ENCODE peak calls at places on chromosome 6, in four cellular contexts. E is H9, D is GM23248, L is lung. S is an unnamed sample. For H3K4me1, the result is how much of the 10 kb centered on the place peaks cover.

GRCh38 chr6:158645064-158646022 is 800 bp upstream of the DYNLT1 start:
- DNase-seq in D (no peak), L (no peak), E (no peak), S (no peak)

GRCh38 chr6:7589949-7590917 is at the start of gene SNRNP48:
- DNase-seq in E (peak), D (peak), L (peak), S (peak)

GRCh38 chr6:40819182-40819834 is 219.7 kb downstream of the UNC5CL start:
- DNase-seq in D (peak), E (no peak), L (peak), S (no peak)

GRCh38 chr6:18415671-18416340 is 28.7 kb downstream of the RNF144B start:
- DNase-seq in L (no peak), E (no peak), D (peak), S (no peak)

GRCh38 chr6:169854083-169854725 is 102.8 kb downstream of the ERMARD start:
- DNase-seq in D (no peak), E (no peak), L (peak), S (peak)

GRCh38 chr6:128242765-128243403 is 277.5 kb downstream of the PTPRK start:
- DNase-seq in D (peak), L (no peak), E (no peak), S (no peak)

GRCh38 chr6:134689676-134690447 is 260.0 kb downstream of the ALDH8A1 start:
- DNase-seq in D (no peak), L (no peak), E (no peak), S (no peak)

GRCh38 chr6:159762681-159763293 is 942 bp downstream of the ACAT2 start:
- DNase-seq in D (peak), E (no peak), L (no peak), S (no peak)

GRCh38 chr6:97668716-97669115 is 385.7 kb upstream of the MMS22L start:
- DNase-seq in E (no peak), D (no peak), L (no peak), S (no peak)

GRCh38 chr6:5464096-5464885 is 203.0 kb downstream of the FARS2 start:
- DNase-seq in E (no peak), L (no peak), D (no peak), S (no peak)

GRCh38 chr6:144131248-144131709 is 19.0 kb upstream of the STX11 start:
- DNase-seq in D (peak), E (no peak), L (no peak), S (no peak)

GRCh38 chr6:157090736-157091135 is 232.6 kb downstream of the TMEM242 start:
- DNase-seq in D (no peak), L (no peak), E (peak), S (no peak)

GRCh38 chr6:73516712-73517489 is 3.9 kb downstream of the EEF1A1 start:
- DNase-seq in L (no peak), D (peak), E (no peak), S (no peak)

GRCh38 chr6:125688138-125688537 is 61.3 kb upstream of the HEY2 start:
- DNase-seq in D (no peak), L (no peak), E (no peak), S (no peak)

GRCh38 chr6:54238407-54238806 is 69.8 kb upstream of the TINAG start:
- DNase-seq in L (no peak), E (no peak), D (peak), S (no peak)

GRCh38 chr6:148854992-148855391 is 108.2 kb downstream of the UST start:
- DNase-seq in L (no peak), D (no peak), E (peak), S (no peak)

GRCh38 chr6:42142118-42142835 is at the start of gene C6orf132:
- DNase-seq in E (peak), L (peak), D (peak), S (no peak)

GRCh38 chr6:33718713-33719112 is 7.2 kb upstream of the UQCC2 start:
- DNase-seq in D (no peak), E (no peak), L (no peak), S (no peak)

GRCh38 chr6:103273048-103273447 is 1586.7 kb downstream of the HACE1 start:
- DNase-seq in D (no peak), E (no peak), L (no peak), S (no peak)

GRCh38 chr6:63882208-63882607 is 246.6 kb downstream of the PHF3 start:
- DNase-seq in D (peak), L (no peak), E (peak), S (no peak)

GRCh38 chr6:105601541-105602174 is 198.8 kb upstream of the PREP start:
- DNase-seq in D (peak), E (no peak), L (peak), S (peak)

GRCh38 chr6:162798546-162798945 is 70.8 kb downstream of the PACRG start:
- DNase-seq in L (no peak), E (no peak), D (no peak), S (no peak)

GRCh38 chr6:166266336-166266735 is 41.9 kb downstream of the PRR18 start:
- DNase-seq in E (no peak), D (no peak), L (no peak), S (no peak)

GRCh38 chr6:166757226-166758135 is 130.4 kb upstream of the RPS6KA2 start:
- DNase-seq in L (no peak), D (peak), E (no peak), S (no peak)

GRCh38 chr6:3612341-3613041 is 139.0 kb downstream of the PXDC1 start:
- DNase-seq in L (no peak), D (peak), E (no peak), S (peak)

GRCh38 chr6:6736753-6737654 is 148.5 kb downstream of the LY86 start:
- DNase-seq in L (no peak), E (peak), D (peak), S (peak)

GRCh38 chr6:100160913-100161312 is 166.9 kb upstream of the MCHR2 start:
- DNase-seq in L (no peak), E (peak), D (no peak), S (no peak)

GRCh38 chr6:162615016-162615717 is 112.4 kb downstream of the PRKN start:
- DNase-seq in E (no peak), D (peak), L (no peak), S (no peak)

GRCh38 chr6:30883743-30884520 is at the start of gene DDR1:
- DNase-seq in D (peak), L (peak), E (peak), S (no peak)

GRCh38 chr6:167907837-167908681 is 81.3 kb downstream of the AFDN start:
- DNase-seq in D (peak), L (no peak), E (no peak), S (no peak)

GRCh38 chr6:161368514-161368913 is 94.7 kb upstream of the AGPAT4 start:
- DNase-seq in L (no peak), D (no peak), E (no peak), S (no peak)
- H3K27ac ChIP-seq in L (no peak), D (peak), E (no peak), S (no peak)

DNA sequence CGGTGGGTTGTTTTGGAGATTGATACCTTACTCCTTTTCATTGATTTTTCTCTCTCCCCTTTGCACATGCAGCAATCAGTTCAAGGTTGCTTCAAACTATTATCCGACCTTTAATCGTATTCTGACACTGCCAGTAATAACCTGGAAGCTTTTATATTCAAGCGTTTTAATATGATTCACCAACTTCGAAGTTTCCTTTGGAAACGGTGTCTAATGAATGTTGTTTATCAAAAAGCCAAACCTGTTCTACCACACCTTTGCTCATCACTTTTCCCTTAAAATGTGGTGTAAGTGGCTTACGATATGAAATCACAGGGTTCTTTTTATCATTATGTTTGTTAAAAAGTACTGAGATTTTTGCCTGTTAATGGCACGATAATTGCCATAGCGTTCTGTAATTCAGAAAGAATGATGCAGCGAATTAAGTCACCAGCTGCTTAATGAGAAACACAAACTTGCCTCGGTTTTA is 660 bp downstream of the STXBP5 start:
- DNase-seq in D (peak), L (no peak), E (no peak), S (no peak)
- H3K4me1 ChIP-seq in D (under half), L (under half), E (under half), S (under half)

GRCh38 chr6:129644567-129645015 is 65.4 kb downstream of the ARHGAP18 start:
- DNase-seq in E (no peak), D (peak), L (no peak), S (no peak)
- H3K27ac ChIP-seq in E (peak), D (peak), L (no peak), S (peak)

GRCh38 chr6:142823579-142823902 is 121.4 kb downstream of the HIVEP2 start:
- DNase-seq in D (no peak), E (no peak), L (no peak), S (no peak)

GRCh38 chr6:142824491-142824890 is 120.5 kb downstream of the HIVEP2 start:
- DNase-seq in L (no peak), D (peak), E (no peak), S (no peak)

GRCh38 chr6:142821860-142822259 is 123.1 kb downstream of the HIVEP2 start:
- DNase-seq in D (no peak), L (no peak), E (no peak), S (no peak)

GRCh38 chr6:142822383-142822782 is 122.6 kb downstream of the HIVEP2 start:
- DNase-seq in D (no peak), E (no peak), L (no peak), S (no peak)

GRCh38 chr6:142822882-142823578 is 121.9 kb downstream of the HIVEP2 start:
- DNase-seq in L (no peak), D (no peak), E (peak), S (no peak)
- H3K4me1 ChIP-seq in L (under half), D (under half), E (under half), S (under half)

GRCh38 chr6:140061422-140062041 is 687.1 kb upstream of the CITED2 start:
- DNase-seq in D (no peak), E (no peak), L (no peak), S (no peak)
- H3K27ac ChIP-seq in D (peak), E (no peak), L (peak), S (peak)

GRCh38 chr6:90098637-90099036 is 198.0 kb downstream of the BACH2 start:
- DNase-seq in E (no peak), D (peak), L (no peak), S (peak)
- H3K4me1 ChIP-seq in E (under half), D (under half), L (under half), S (under half)

GRCh38 chr6:86511962-86512361 is 425.4 kb upstream of the HTR1E start:
- DNase-seq in L (no peak), E (no peak), D (no peak), S (no peak)
- H3K27ac ChIP-seq in L (no peak), E (no peak), D (no peak), S (no peak)

GRCh38 chr6:15378272-15378671 is 132.4 kb downstream of the JARID2 start:
- DNase-seq in L (no peak), E (no peak), D (no peak), S (no peak)

GRCh38 chr6:15378864-15379263 is 133.0 kb downstream of the JARID2 start:
- DNase-seq in L (no peak), D (no peak), E (no peak), S (no peak)

GRCh38 chr6:15375638-15376290 is 129.9 kb downstream of the JARID2 start:
- DNase-seq in D (peak), E (no peak), L (no peak), S (no peak)

GRCh38 chr6:15375018-15375417 is 129.1 kb downstream of the JARID2 start:
- DNase-seq in E (no peak), D (no peak), L (no peak), S (no peak)

GRCh38 chr6:15376900-15377487 is 131.1 kb downstream of the JARID2 start:
- DNase-seq in D (no peak), E (no peak), L (no peak), S (no peak)
- H3K4me1 ChIP-seq in D (under half), E (under half), L (under half), S (under half)

DNA sequence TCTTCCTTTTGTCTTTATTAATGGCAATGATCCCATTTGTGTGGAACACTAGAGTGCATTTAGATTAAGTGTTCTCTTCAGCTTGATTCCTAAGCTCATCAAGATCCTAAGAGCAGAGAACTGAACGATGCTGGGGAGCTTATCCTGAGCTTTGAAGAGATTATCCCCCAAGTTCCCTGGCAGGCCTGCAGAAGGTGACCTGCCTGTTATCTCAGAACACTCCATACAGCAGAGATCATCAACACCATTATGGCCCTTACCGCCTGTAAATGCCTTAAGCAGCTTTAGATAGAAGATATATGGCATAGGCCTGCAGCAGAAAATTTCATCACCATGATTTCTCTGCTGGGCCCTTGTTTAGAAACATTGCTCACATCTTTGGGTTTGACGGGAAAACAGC is 779.9 kb upstream of the MAP3K7 start:
- DNase-seq in E (no peak), L (no peak), D (no peak), S (no peak)
- H3K27ac ChIP-seq in E (no peak), L (no peak), D (no peak), S (no peak)

DNA sequence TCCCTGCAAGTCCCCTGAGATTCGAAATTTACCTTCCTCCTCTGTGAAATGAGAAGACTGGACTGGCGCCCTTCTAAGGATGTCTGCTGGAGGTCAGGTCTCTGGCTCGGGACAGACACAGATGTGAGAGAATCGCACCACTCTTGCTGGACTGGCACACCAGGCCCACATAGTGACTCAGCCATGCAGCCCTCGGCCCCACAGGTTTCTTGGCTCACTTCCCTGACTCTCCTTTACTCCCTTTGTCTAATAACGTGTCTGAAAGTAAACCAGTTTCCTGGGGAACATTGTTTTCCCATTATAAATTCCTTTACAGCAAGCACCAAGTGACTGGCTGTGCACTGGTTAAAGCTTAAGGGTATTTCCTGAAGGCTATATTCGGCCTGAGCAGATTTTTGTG is 106.7 kb upstream of the PLEKHG1 start:
- DNase-seq in L (no peak), E (no peak), D (peak), S (no peak)
- H3K4me1 ChIP-seq in L (under half), E (under half), D (under half), S (under half)

S was measured in right atrium auricular region.